ENCODE peak calls at places on chromosomes 4 and X, in ten cellular contexts. E is astrocyte of the spinal cord; J is cardiac fibroblast; X is T-cell; P is SW 1271; F is fibroblast of pulmonary artery; K is posterior vena cava; D is activated CD4-positive, alpha-beta T cell treated with anti-CD3 and anti-CD28 coated beads, Interleukin-2, amount 10 ng/mL, durations not matched to agents 7 days and 5 days; U is foreskin melanocyte; I is ecto neural progenitor cell. S is an unnamed sample.

GRCh38 chr4:16914208-16914607 is 15.8 kb upstream of the LDB2 start:
- DNase-seq in U (no peak), D (no peak), J (peak), K (no peak), X (no peak), F (peak), I (no peak), E (peak), P (no peak), S (no peak)

GRCh38 chrX:24153175-24153795 is 3.8 kb downstream of the ZFX start:
- DNase-seq in K (no peak), D (peak), I (peak), P (no peak), J (peak), F (no peak), U (no peak), E (no peak), X (no peak), S (no peak)

GRCh38 chr4:1010522-1011021 is 854 bp upstream of the FGFRL1 start:
- DNase-seq in E (peak), X (peak), J (peak), U (peak), F (peak), D (peak), I (no peak), P (no peak), K (peak), S (peak)

GRCh38 chr4:5756271-5756670 is 45.3 kb downstream of the EVC start:
- DNase-seq in U (no peak), I (no peak), D (no peak), K (no peak), E (no peak), J (no peak), F (no peak), X (no peak), P (no peak), S (no peak)

GRCh38 chrX:17689971-17690409 is 47.3 kb upstream of the SCML1 start:
- DNase-seq in I (peak), E (peak), X (peak), D (peak), J (peak), F (peak), K (no peak), P (no peak), U (no peak), S (peak)

GRCh38 chr4:1058997-1059665 is 47.7 kb downstream of the FGFRL1 start:
- DNase-seq in I (peak), U (no peak), D (no peak), X (no peak), K (peak), E (no peak), J (no peak), P (no peak), F (no peak), S (no peak)

GRCh38 chrX:11619426-11619825 is 46.3 kb downstream of the ARHGAP6 start:
- DNase-seq in P (no peak), U (no peak), K (no peak), X (no peak), F (peak), J (peak), E (no peak), I (no peak), D (no peak), S (no peak)

GRCh38 chrX:10414872-10415703 is 205.3 kb downstream of the MID1 start:
- DNase-seq in K (no peak), U (no peak), P (no peak), D (no peak), E (peak), I (no peak), X (no peak), J (peak), F (peak), S (no peak)

GRCh38 chr4:134687646-134688628 is 486.3 kb upstream of the PABPC4L start:
- DNase-seq in F (no peak), K (peak), I (no peak), J (no peak), U (no peak), E (no peak), P (no peak), X (no peak), D (no peak), S (no peak)

GRCh38 chrX:150200820-150201287 is 162.3 kb upstream of the MAMLD1 start:
- DNase-seq in I (peak), D (peak), K (peak), X (no peak), U (peak), J (peak), P (peak), E (peak), F (peak), S (peak)

GRCh38 chr4:56637154-56637553 is 43.9 kb downstream of the HOPX start:
- DNase-seq in E (no peak), J (no peak), F (no peak), U (no peak), K (no peak), X (no peak), P (no peak), I (no peak), D (no peak), S (no peak)

GRCh38 chrX:40172169-40172979 is 74.6 kb upstream of the BCOR start:
- DNase-seq in I (peak), E (peak), U (no peak), P (no peak), J (peak), D (peak), F (peak), K (peak), X (no peak), S (no peak)

GRCh38 chr4:82599336-82599735 is 37.5 kb upstream of the TMEM150C start:
- DNase-seq in F (no peak), D (no peak), X (no peak), E (no peak), K (no peak), U (no peak), P (no peak), J (peak), I (no peak), S (no peak)

GRCh38 chrX:51571821-51572220 is 46.9 kb downstream of the CENPVL3 start:
- DNase-seq in I (no peak), U (no peak), X (no peak), E (no peak), J (no peak), F (no peak), D (no peak), P (no peak), K (no peak), S (no peak)

GRCh38 chrX:26651755-26652154 is 435.8 kb downstream of the MAGEB5 start:
- DNase-seq in X (no peak), K (no peak), F (no peak), E (no peak), J (peak), P (no peak), D (no peak), U (no peak), I (no peak), S (no peak)

GRCh38 chr4:78171482-78171881 is 114.4 kb downstream of the FRAS1 start:
- DNase-seq in K (no peak), D (no peak), X (no peak), J (no peak), F (no peak), P (no peak), U (no peak), I (no peak), E (no peak), S (no peak)

GRCh38 chr4:44985152-44985551 is 258.8 kb upstream of the GNPDA2 start:
- DNase-seq in U (no peak), I (no peak), P (no peak), X (no peak), D (no peak), E (no peak), F (no peak), J (no peak), K (no peak), S (no peak)

GRCh38 chr4:185708348-185708747 is 103.6 kb downstream of the SORBS2 start:
- DNase-seq in J (peak), F (peak), E (peak), U (no peak), P (no peak), D (no peak), I (no peak), X (no peak), K (no peak), S (no peak)

GRCh38 chrX:8005678-8006347 is 78.6 kb upstream of the PNPLA4 start:
- DNase-seq in I (no peak), D (no peak), J (no peak), P (no peak), E (no peak), K (no peak), X (no peak), F (no peak), U (no peak), S (no peak)

GRCh38 chr4:39754309-39754708 is 56.4 kb downstream of the UBE2K start:
- DNase-seq in F (no peak), P (no peak), K (no peak), X (no peak), D (no peak), E (no peak), I (no peak), U (no peak), J (no peak), S (no peak)

GRCh38 chr4:55592014-55592413 is at the start of gene PDCL2:
- DNase-seq in X (no peak), F (no peak), P (no peak), J (no peak), D (no peak), K (no peak), I (no peak), E (no peak), U (no peak), S (no peak)

GRCh38 chr4:87009095-87009648 is 74.4 kb downstream of the AFF1 start:
- DNase-seq in P (no peak), J (no peak), F (no peak), I (no peak), X (no peak), K (no peak), E (no peak), U (no peak), D (no peak), S (no peak)

GRCh38 chr4:145935253-145936141 is 3.1 kb downstream of the ZNF827 start:
- DNase-seq in J (no peak), K (no peak), X (no peak), I (peak), E (no peak), F (peak), D (peak), U (peak), P (no peak), S (peak)

GRCh38 chr4:56648245-56649151 is 32.6 kb downstream of the HOPX start:
- DNase-seq in X (no peak), U (no peak), J (peak), K (no peak), P (no peak), D (no peak), I (no peak), F (peak), E (no peak), S (no peak)

GRCh38 chrX:120302434-120302833 is 8.8 kb downstream of the TMEM255A start:
- DNase-seq in X (peak), K (no peak), U (peak), F (no peak), J (no peak), I (no peak), E (no peak), D (peak), P (no peak), S (peak)

GRCh38 chrX:11461181-11462001 is 168.2 kb downstream of the AMELX start:
- DNase-seq in I (no peak), D (no peak), P (no peak), J (peak), X (no peak), K (no peak), E (no peak), U (no peak), F (peak), S (no peak)

GRCh38 chr4:89222171-89222570 is 85.4 kb downstream of the GPRIN3 start:
- DNase-seq in I (no peak), U (no peak), J (no peak), X (no peak), P (no peak), E (no peak), F (no peak), K (no peak), D (no peak), S (peak)

GRCh38 chr4:179097741-179098140 is 1655.5 kb upstream of the AGA start:
- DNase-seq in I (peak), J (no peak), E (peak), F (peak), D (peak), K (no peak), U (no peak), X (no peak), P (no peak), S (no peak)